ENCODE peak calls at places on chromosomes 16 and 17, in five cellular contexts. One of them, this sample, is unnamed.

GRCh38 chr16:50309527-50310307 is 43.4 kb downstream of the ADCY7 start:
- DNase-seq in cardiac muscle cell: peak; percentile 14
- DNase-seq in spleen: peak; percentile 62
- DNase-seq in effector memory CD4-positive, alpha-beta T cell: no peak
- DNase-seq in heart left ventricle: no peak
- DNase-seq in this sample: no peak

GRCh38 chr16:14608111-14608566 is 21.9 kb downstream of the PARN start:
- DNase-seq in effector memory CD4-positive, alpha-beta T cell: no peak
- DNase-seq in spleen: no peak
- DNase-seq in cardiac muscle cell: no peak
- DNase-seq in heart left ventricle: no peak
- DNase-seq in this sample: no peak

GRCh38 chr16:11328172-11329079 is 16.8 kb upstream of the RMI2 start:
- DNase-seq in cardiac muscle cell: peak; percentile 98
- DNase-seq in effector memory CD4-positive, alpha-beta T cell: peak; percentile 9
- DNase-seq in spleen: peak; percentile 85
- DNase-seq in heart left ventricle: peak; percentile 69
- DNase-seq in this sample: peak; percentile 41

GRCh38 chr17:45223541-45224528 is 2.1 kb downstream of the FMNL1 start:
- DNase-seq in effector memory CD4-positive, alpha-beta T cell: peak; percentile 48
- DNase-seq in cardiac muscle cell: no peak
- DNase-seq in spleen: peak; percentile 80
- DNase-seq in heart left ventricle: no peak
- DNase-seq in this sample: peak; percentile 61

GRCh38 chr17:70588003-70588402 is 418.7 kb downstream of the KCNJ2 start:
- DNase-seq in spleen: no peak
- DNase-seq in cardiac muscle cell: no peak
- DNase-seq in heart left ventricle: no peak
- DNase-seq in effector memory CD4-positive, alpha-beta T cell: no peak
- DNase-seq in this sample: no peak

GRCh38 chr16:78689536-78689935 is 590.1 kb downstream of the WWOX start:
- DNase-seq in cardiac muscle cell: peak; percentile 51
- DNase-seq in heart left ventricle: no peak
- DNase-seq in spleen: no peak
- DNase-seq in effector memory CD4-positive, alpha-beta T cell: no peak
- DNase-seq in this sample: no peak

GRCh38 chr16:12120331-12120981 is 143.9 kb downstream of the SNX29 start:
- DNase-seq in cardiac muscle cell: peak; percentile 71
- DNase-seq in effector memory CD4-positive, alpha-beta T cell: no peak
- DNase-seq in spleen: no peak
- DNase-seq in heart left ventricle: peak; percentile 63
- DNase-seq in this sample: no peak

GRCh38 chr17:34306466-34306865 is 12.8 kb upstream of the CCL8 start:
- DNase-seq in cardiac muscle cell: peak; percentile 88
- DNase-seq in spleen: no peak
- DNase-seq in heart left ventricle: no peak
- DNase-seq in effector memory CD4-positive, alpha-beta T cell: no peak
- DNase-seq in this sample: no peak

GRCh38 chr16:81738831-81739496 is 40.1 kb upstream of the PLCG2 start:
- DNase-seq in heart left ventricle: peak; percentile 62
- DNase-seq in cardiac muscle cell: no peak
- DNase-seq in effector memory CD4-positive, alpha-beta T cell: no peak
- DNase-seq in spleen: peak; percentile 98
- DNase-seq in this sample: no peak

GRCh38 chr16:24174504-24174903 is 81.6 kb upstream of the CACNG3 start:
- DNase-seq in spleen: no peak
- DNase-seq in heart left ventricle: no peak
- DNase-seq in effector memory CD4-positive, alpha-beta T cell: no peak
- DNase-seq in cardiac muscle cell: no peak
- DNase-seq in this sample: no peak

GRCh38 chr17:44898768-44899073 is 524 bp downstream of the EFTUD2 start:
- DNase-seq in spleen: no peak
- DNase-seq in heart left ventricle: no peak
- DNase-seq in cardiac muscle cell: peak; percentile 41
- DNase-seq in effector memory CD4-positive, alpha-beta T cell: no peak
- DNase-seq in this sample: no peak

GRCh38 chr16:84751947-84752346 is 52.1 kb downstream of the USP10 start:
- DNase-seq in effector memory CD4-positive, alpha-beta T cell: no peak
- DNase-seq in heart left ventricle: no peak
- DNase-seq in cardiac muscle cell: no peak
- DNase-seq in spleen: no peak
- DNase-seq in this sample: no peak

GRCh38 chr17:69047368-69048263 is 13.1 kb downstream of the ABCA9 start:
- DNase-seq in spleen: no peak
- DNase-seq in heart left ventricle: peak; percentile 48
- DNase-seq in effector memory CD4-positive, alpha-beta T cell: no peak
- DNase-seq in cardiac muscle cell: peak; percentile 99
- DNase-seq in this sample: no peak

GRCh38 chr16:70470141-70470926 is 15.9 kb downstream of the FCSK start:
- DNase-seq in heart left ventricle: no peak
- DNase-seq in effector memory CD4-positive, alpha-beta T cell: no peak
- DNase-seq in cardiac muscle cell: no peak
- DNase-seq in spleen: no peak
- DNase-seq in this sample: no peak

GRCh38 chr17:5667871-5668270 is 83.6 kb upstream of the NLRP1 start:
- DNase-seq in effector memory CD4-positive, alpha-beta T cell: no peak
- DNase-seq in cardiac muscle cell: no peak
- DNase-seq in spleen: no peak
- DNase-seq in heart left ventricle: no peak
- DNase-seq in this sample: no peak

DNA sequence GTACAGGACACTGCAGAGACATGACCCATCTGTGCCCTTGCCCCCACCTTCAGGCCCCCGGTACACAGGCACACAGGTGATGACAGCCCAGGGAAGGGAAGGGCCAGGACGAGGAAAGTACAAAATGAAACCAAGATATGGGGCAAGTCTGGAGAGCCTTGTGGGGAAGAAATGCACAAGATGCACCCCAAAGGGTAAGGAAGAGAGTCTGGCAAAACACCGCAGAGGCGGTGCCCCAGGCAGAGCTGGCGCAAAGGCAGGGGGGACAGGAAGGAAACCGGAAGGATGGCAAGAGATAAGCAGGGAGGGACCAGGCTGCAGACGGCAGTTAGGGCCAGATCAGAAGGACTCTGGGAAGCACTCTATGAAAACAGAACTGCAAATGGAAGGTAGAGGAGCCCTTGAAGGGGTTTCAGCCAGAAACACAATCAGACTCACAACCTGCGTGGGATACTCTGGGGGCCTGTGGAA is 81.4 kb downstream of the SLC39A11 start:
- DNase-seq in spleen: no peak
- DNase-seq in effector memory CD4-positive, alpha-beta T cell: no peak
- DNase-seq in cardiac muscle cell: no peak
- DNase-seq in heart left ventricle: no peak
- DNase-seq in this sample: no peak
- H3K4me3 ChIP-seq in spleen: no peak overlapping the region
- H3K4me3 ChIP-seq in effector memory CD4-positive, alpha-beta T cell: peak overlapping the region; percentile 8
- H3K4me3 ChIP-seq in cardiac muscle cell: no peak overlapping the region
- H3K4me3 ChIP-seq in heart left ventricle: peak overlapping the region; percentile 18
- H3K4me3 ChIP-seq in this sample: no peak overlapping the region

DNA sequence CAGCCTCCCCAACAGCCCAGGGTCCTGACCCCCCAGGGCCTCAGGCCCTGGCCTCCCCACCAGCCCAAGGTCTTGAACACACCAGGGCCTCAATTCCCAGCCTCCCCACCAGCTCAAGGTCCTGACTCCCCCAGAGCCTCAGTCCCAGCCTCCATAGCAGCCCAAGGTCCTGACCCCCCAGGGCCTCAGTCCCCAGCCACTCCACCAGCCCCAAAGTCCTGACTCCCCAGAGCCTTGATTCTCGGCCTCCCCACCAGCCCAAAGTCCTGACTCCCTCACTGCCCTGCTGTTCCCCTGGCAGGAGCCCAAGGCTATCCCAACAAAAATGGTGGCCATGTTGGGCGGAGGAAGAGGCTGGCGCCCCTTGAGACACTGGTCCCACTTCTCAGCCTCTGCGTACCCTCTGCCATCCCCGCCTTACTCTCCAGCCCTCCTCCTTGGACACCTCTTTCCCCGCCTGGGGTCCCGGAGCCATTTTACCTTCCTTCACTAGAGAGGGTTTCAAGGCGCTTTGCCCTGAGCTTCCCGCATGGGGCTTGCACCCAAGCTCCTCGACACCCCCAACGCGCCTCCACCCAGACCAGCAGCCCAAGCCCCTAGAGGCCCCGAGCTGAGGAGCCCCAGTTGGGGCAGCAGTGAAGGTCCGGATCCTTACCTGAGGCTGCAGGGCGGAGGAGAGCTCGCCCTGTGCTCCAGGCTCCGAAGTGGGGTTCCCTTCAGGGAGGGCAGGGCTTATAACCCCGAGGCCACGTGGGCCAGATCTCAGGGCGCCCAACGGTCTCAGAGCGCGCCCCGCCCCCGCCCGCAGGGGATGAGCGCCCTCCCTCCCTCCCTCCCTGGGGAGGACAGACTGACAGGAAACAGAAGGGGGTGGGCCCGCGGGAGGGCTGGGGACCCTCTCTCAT is 3.5 kb upstream of the TSPOAP1 start:
- DNase-seq in effector memory CD4-positive, alpha-beta T cell: peak; percentile 75
- DNase-seq in heart left ventricle: peak; percentile 80
- DNase-seq in spleen: peak; percentile 99
- DNase-seq in cardiac muscle cell: no peak
- DNase-seq in this sample: peak; percentile 88
- H3K27ac ChIP-seq in effector memory CD4-positive, alpha-beta T cell: peak overlapping the region; percentile 98
- H3K27ac ChIP-seq in heart left ventricle: peak overlapping the region; percentile 38
- H3K27ac ChIP-seq in spleen: peak overlapping the region; percentile 100
- H3K27ac ChIP-seq in cardiac muscle cell: no peak overlapping the region
- H3K27ac ChIP-seq in this sample: peak overlapping the region; percentile 97

GRCh38 chr16:20911361-20911760 is 10.8 kb downstream of the LYRM1 start:
- DNase-seq in heart left ventricle: no peak
- DNase-seq in spleen: no peak
- DNase-seq in cardiac muscle cell: peak; percentile 38
- DNase-seq in effector memory CD4-positive, alpha-beta T cell: no peak
- DNase-seq in this sample: no peak

GRCh38 chr16:20906871-20907255 is 6.3 kb downstream of the LYRM1 start:
- DNase-seq in heart left ventricle: no peak
- DNase-seq in cardiac muscle cell: no peak
- DNase-seq in effector memory CD4-positive, alpha-beta T cell: no peak
- DNase-seq in spleen: no peak
- DNase-seq in this sample: no peak

GRCh38 chr16:20906225-20906870 is 5.8 kb downstream of the LYRM1 start:
- DNase-seq in heart left ventricle: no peak
- DNase-seq in cardiac muscle cell: peak; percentile 94
- DNase-seq in spleen: no peak
- DNase-seq in effector memory CD4-positive, alpha-beta T cell: no peak
- DNase-seq in this sample: no peak

GRCh38 chr16:20915733-20916132 is 15.2 kb downstream of the LYRM1 start:
- DNase-seq in effector memory CD4-positive, alpha-beta T cell: no peak
- DNase-seq in heart left ventricle: no peak
- DNase-seq in cardiac muscle cell: no peak
- DNase-seq in spleen: no peak
- DNase-seq in this sample: no peak

DNA sequence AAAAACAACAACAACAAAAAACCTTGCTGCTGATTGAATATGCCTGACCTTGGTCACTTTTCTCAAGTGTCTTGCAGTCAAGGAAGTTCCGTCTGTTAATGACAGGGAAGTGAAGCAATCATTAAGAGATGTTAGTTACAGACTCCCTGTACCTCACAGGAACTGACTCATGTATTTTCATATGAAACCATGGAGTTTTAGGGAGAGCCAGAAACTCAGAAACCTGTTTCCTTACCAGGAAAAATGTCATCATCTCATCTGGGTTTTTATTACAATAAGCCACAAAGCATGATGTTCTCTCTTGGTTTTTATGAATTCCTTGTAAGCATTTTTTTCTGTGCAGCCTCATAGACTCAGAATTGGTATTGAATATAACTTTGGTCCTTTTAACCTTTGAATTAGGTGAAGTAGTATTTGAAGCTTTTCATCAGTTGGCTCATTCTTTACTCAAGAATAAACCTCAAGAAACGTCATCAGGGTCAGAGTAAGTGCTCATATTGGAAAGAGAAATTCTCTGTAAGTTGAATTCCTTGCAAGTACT is 10.3 kb downstream of the LYRM1 start:
- DNase-seq in spleen: no peak
- DNase-seq in cardiac muscle cell: peak; percentile 90
- DNase-seq in effector memory CD4-positive, alpha-beta T cell: no peak
- DNase-seq in heart left ventricle: no peak
- DNase-seq in this sample: no peak
- H3K4me1 ChIP-seq in spleen: peaks cover 8% of the 10 kb centered on the region
- H3K4me1 ChIP-seq in cardiac muscle cell: peaks cover 4% of the 10 kb centered on the region
- H3K4me1 ChIP-seq in effector memory CD4-positive, alpha-beta T cell: no peaks in the 10 kb centered on the region
- H3K4me1 ChIP-seq in heart left ventricle: peaks cover 17% of the 10 kb centered on the region
- H3K4me1 ChIP-seq in this sample: no peaks in the 10 kb centered on the region

DNA sequence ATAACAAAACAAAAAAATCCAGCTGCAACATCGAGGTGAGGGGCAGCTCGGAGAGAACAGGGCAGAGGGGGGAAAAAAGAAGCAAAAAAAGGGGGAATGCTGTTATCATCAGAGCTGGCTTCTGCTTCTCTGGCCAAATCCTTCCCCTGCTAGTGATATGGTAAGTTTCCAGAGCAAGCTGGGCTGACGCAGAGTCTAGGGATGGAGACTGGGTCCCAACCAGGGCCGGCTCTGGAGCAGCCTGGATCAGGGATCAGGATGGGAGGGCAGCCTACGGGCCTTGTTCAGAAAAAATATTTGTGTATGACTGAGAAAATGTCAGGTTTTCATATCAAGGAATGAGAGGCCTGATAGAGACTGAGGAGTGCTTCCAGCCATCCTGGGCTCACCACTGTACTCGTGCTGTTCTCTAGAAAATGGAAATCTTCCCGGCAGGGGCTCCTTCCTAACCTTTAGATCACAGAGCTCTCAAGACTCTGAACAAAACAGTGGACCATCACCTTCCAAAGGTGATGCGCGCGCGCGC is 726 bp upstream of the C1QTNF1 start:
- DNase-seq in cardiac muscle cell: peak; percentile 76
- DNase-seq in effector memory CD4-positive, alpha-beta T cell: no peak
- DNase-seq in heart left ventricle: no peak
- DNase-seq in spleen: peak; percentile 33
- DNase-seq in this sample: no peak
- H3K4me3 ChIP-seq in cardiac muscle cell: no peak overlapping the region
- H3K4me3 ChIP-seq in effector memory CD4-positive, alpha-beta T cell: peak overlapping the region; percentile 67
- H3K4me3 ChIP-seq in heart left ventricle: peak overlapping the region; percentile 85
- H3K4me3 ChIP-seq in spleen: peak overlapping the region; percentile 54
- H3K4me3 ChIP-seq in this sample: no peak overlapping the region